ENCODE peak calls at places on chromosomes 2 and 18, in eight cellular contexts. One of them, this sample, is unnamed.

GRCh38 chr2:170648037-170648436 is 67.1 kb upstream of the SP5 start:
- DNase-seq in heart left ventricle: no peak
- DNase-seq in thoracic aorta: no peak
- DNase-seq in fibroblast of lung: no peak
- DNase-seq in uterus: no peak
- DNase-seq in heart right ventricle: no peak
- DNase-seq in sigmoid colon: no peak
- DNase-seq in cardiac muscle cell: no peak
- DNase-seq in this sample: no peak

GRCh38 chr2:165863816-165864221 is 69.8 kb upstream of the GALNT3 start:
- DNase-seq in thoracic aorta: no peak
- DNase-seq in uterus: no peak
- DNase-seq in fibroblast of lung: no peak
- DNase-seq in heart left ventricle: no peak
- DNase-seq in heart right ventricle: no peak
- DNase-seq in cardiac muscle cell: no peak
- DNase-seq in sigmoid colon: no peak
- DNase-seq in this sample: no peak

GRCh38 chr2:236089271-236090026 is 78.7 kb downstream of the GBX2 start:
- DNase-seq in cardiac muscle cell: no peak
- DNase-seq in heart left ventricle: no peak
- DNase-seq in thoracic aorta: no peak
- DNase-seq in heart right ventricle: no peak
- DNase-seq in uterus: no peak
- DNase-seq in sigmoid colon: no peak
- DNase-seq in fibroblast of lung: no peak
- DNase-seq in this sample: no peak

GRCh38 chr18:47735041-47735440 is 195.4 kb downstream of the SMAD2 start:
- DNase-seq in fibroblast of lung: no peak
- DNase-seq in heart right ventricle: no peak
- DNase-seq in uterus: no peak
- DNase-seq in sigmoid colon: peak
- DNase-seq in cardiac muscle cell: no peak
- DNase-seq in thoracic aorta: no peak
- DNase-seq in heart left ventricle: no peak
- DNase-seq in this sample: no peak

GRCh38 chr18:75607701-75608100 is 180.2 kb upstream of the SMIM21 start:
- DNase-seq in fibroblast of lung: peak
- DNase-seq in heart right ventricle: no peak
- DNase-seq in cardiac muscle cell: no peak
- DNase-seq in sigmoid colon: no peak
- DNase-seq in uterus: no peak
- DNase-seq in thoracic aorta: no peak
- DNase-seq in heart left ventricle: no peak
- DNase-seq in this sample: no peak

GRCh38 chr2:232338759-232339106 is 39.8 kb upstream of the ALPP start:
- DNase-seq in uterus: no peak
- DNase-seq in cardiac muscle cell: no peak
- DNase-seq in sigmoid colon: peak
- DNase-seq in thoracic aorta: no peak
- DNase-seq in heart left ventricle: no peak
- DNase-seq in heart right ventricle: no peak
- DNase-seq in fibroblast of lung: no peak
- DNase-seq in this sample: no peak

GRCh38 chr2:172833898-172834297 is 98.3 kb downstream of the RAPGEF4 start:
- DNase-seq in uterus: no peak
- DNase-seq in thoracic aorta: no peak
- DNase-seq in sigmoid colon: no peak
- DNase-seq in heart right ventricle: no peak
- DNase-seq in cardiac muscle cell: no peak
- DNase-seq in heart left ventricle: no peak
- DNase-seq in fibroblast of lung: peak
- DNase-seq in this sample: no peak

GRCh38 chr2:222982010-222982908 is 69.7 kb upstream of the KCNE4 start:
- DNase-seq in heart right ventricle: no peak
- DNase-seq in heart left ventricle: no peak
- DNase-seq in thoracic aorta: peak
- DNase-seq in cardiac muscle cell: peak
- DNase-seq in uterus: peak
- DNase-seq in sigmoid colon: peak
- DNase-seq in fibroblast of lung: peak
- DNase-seq in this sample: no peak

GRCh38 chr2:30487603-30488002 is 40.6 kb downstream of the LCLAT1 start:
- DNase-seq in heart left ventricle: no peak
- DNase-seq in thoracic aorta: no peak
- DNase-seq in fibroblast of lung: no peak
- DNase-seq in uterus: no peak
- DNase-seq in sigmoid colon: no peak
- DNase-seq in cardiac muscle cell: peak
- DNase-seq in heart right ventricle: no peak
- DNase-seq in this sample: no peak

GRCh38 chr2:71526131-71526530 is 72.8 kb downstream of the DYSF start:
- DNase-seq in heart left ventricle: no peak
- DNase-seq in thoracic aorta: no peak
- DNase-seq in uterus: no peak
- DNase-seq in heart right ventricle: no peak
- DNase-seq in sigmoid colon: no peak
- DNase-seq in fibroblast of lung: no peak
- DNase-seq in cardiac muscle cell: no peak
- DNase-seq in this sample: no peak

GRCh38 chr18:9612989-9613388 is 1.4 kb downstream of the PPP4R1 start:
- DNase-seq in thoracic aorta: no peak
- DNase-seq in uterus: no peak
- DNase-seq in cardiac muscle cell: no peak
- DNase-seq in sigmoid colon: no peak
- DNase-seq in heart right ventricle: no peak
- DNase-seq in heart left ventricle: no peak
- DNase-seq in fibroblast of lung: no peak
- DNase-seq in this sample: no peak

GRCh38 chr18:9613550-9614400 is 584 bp downstream of the PPP4R1 start:
- DNase-seq in fibroblast of lung: peak
- DNase-seq in uterus: peak
- DNase-seq in heart right ventricle: peak
- DNase-seq in cardiac muscle cell: peak
- DNase-seq in sigmoid colon: peak
- DNase-seq in thoracic aorta: no peak
- DNase-seq in heart left ventricle: peak
- DNase-seq in this sample: no peak

GRCh38 chr18:9615280-9615797 is 980 bp upstream of the PPP4R1 start:
- DNase-seq in heart left ventricle: no peak
- DNase-seq in thoracic aorta: no peak
- DNase-seq in uterus: no peak
- DNase-seq in fibroblast of lung: no peak
- DNase-seq in heart right ventricle: no peak
- DNase-seq in sigmoid colon: no peak
- DNase-seq in cardiac muscle cell: no peak
- DNase-seq in this sample: no peak

GRCh38 chr18:9614401-9615279 is at the start of gene PPP4R1:
- DNase-seq in uterus: peak
- DNase-seq in fibroblast of lung: peak
- DNase-seq in heart left ventricle: peak
- DNase-seq in cardiac muscle cell: peak
- DNase-seq in heart right ventricle: peak
- DNase-seq in thoracic aorta: peak
- DNase-seq in sigmoid colon: peak
- DNase-seq in this sample: no peak

GRCh38 chr18:9612215-9612830 is 2.0 kb downstream of the PPP4R1 start:
- DNase-seq in heart left ventricle: no peak
- DNase-seq in uterus: no peak
- DNase-seq in sigmoid colon: no peak
- DNase-seq in thoracic aorta: no peak
- DNase-seq in fibroblast of lung: peak
- DNase-seq in cardiac muscle cell: peak
- DNase-seq in heart right ventricle: no peak
- DNase-seq in this sample: no peak
- H3K27ac ChIP-seq in heart left ventricle: no peak
- H3K27ac ChIP-seq in uterus: peak
- H3K27ac ChIP-seq in sigmoid colon: peak
- H3K27ac ChIP-seq in thoracic aorta: no peak
- H3K27ac ChIP-seq in fibroblast of lung: no peak
- H3K27ac ChIP-seq in cardiac muscle cell: no peak
- H3K27ac ChIP-seq in heart right ventricle: no peak
- H3K27ac ChIP-seq in this sample: peak

DNA sequence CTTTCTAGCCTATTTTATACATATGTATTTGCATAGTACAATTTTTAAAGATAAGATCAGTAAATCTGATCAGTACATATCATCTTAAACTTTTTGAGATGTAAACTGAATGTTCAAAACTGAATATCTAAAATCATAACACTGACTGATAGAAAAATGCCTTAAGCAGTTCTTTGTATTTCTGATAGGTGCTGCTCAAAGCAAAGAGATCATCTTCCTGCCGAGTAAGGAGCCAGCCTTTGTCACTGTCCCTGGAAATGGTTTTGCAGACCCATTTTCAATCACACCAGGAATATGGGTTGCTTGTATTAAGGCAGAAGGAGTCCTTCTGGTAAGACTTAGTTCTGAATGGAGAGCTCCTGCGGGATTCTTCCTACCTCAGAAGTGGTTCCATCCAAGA is 135.0 kb downstream of the LAMA3 start:
- DNase-seq in sigmoid colon: no peak
- DNase-seq in heart right ventricle: no peak
- DNase-seq in thoracic aorta: no peak
- DNase-seq in uterus: no peak
- DNase-seq in cardiac muscle cell: no peak
- DNase-seq in fibroblast of lung: no peak
- DNase-seq in heart left ventricle: no peak
- DNase-seq in this sample: peak
- TF ChIP-seq CTCF in sigmoid colon: no peak
- TF ChIP-seq CTCF in heart right ventricle: no peak
- TF ChIP-seq CTCF in thoracic aorta: no peak
- TF ChIP-seq CTCF in uterus: no peak
- TF ChIP-seq CTCF in cardiac muscle cell: no peak
- TF ChIP-seq CTCF in fibroblast of lung: no peak
- TF ChIP-seq CTCF in heart left ventricle: no peak
- TF ChIP-seq CTCF in this sample: no peak

GRCh38 chr2:28870146-28870891 is at the start of gene TRMT61B:
- DNase-seq in heart right ventricle: peak
- DNase-seq in thoracic aorta: peak
- DNase-seq in heart left ventricle: peak
- DNase-seq in uterus: peak
- DNase-seq in sigmoid colon: peak
- DNase-seq in fibroblast of lung: peak
- DNase-seq in cardiac muscle cell: peak
- DNase-seq in this sample: no peak

GRCh38 chr2:28871620-28872019 is 1.5 kb upstream of the TRMT61B start:
- DNase-seq in fibroblast of lung: no peak
- DNase-seq in heart left ventricle: no peak
- DNase-seq in uterus: no peak
- DNase-seq in cardiac muscle cell: no peak
- DNase-seq in sigmoid colon: no peak
- DNase-seq in heart right ventricle: no peak
- DNase-seq in thoracic aorta: no peak
- DNase-seq in this sample: no peak

GRCh38 chr2:28869494-28870145 is 489 bp downstream of the TRMT61B start:
- DNase-seq in sigmoid colon: peak
- DNase-seq in heart right ventricle: no peak
- DNase-seq in cardiac muscle cell: peak
- DNase-seq in heart left ventricle: no peak
- DNase-seq in uterus: no peak
- DNase-seq in fibroblast of lung: no peak
- DNase-seq in thoracic aorta: no peak
- DNase-seq in this sample: no peak

DNA sequence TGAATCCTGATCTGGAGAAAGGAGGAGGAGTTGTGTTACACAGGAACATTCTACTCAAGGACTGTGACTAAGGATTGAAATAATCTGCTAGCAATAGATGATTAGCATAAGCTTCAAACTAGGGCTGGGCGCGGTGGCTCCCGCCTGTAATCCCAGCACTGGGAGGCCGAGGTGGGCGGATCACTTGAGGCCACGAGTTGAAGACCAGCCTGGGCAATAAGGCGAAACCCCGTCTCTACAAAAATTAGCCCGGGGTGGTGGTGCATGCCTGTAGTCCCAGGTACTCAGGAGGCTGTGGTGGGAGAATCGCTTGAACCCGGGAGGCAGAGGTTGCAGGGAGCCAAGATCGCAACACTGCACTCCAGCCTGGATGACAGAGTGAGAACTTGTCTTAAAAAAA is 1.5 kb downstream of the TRMT61B start:
- DNase-seq in heart left ventricle: no peak
- DNase-seq in cardiac muscle cell: no peak
- DNase-seq in sigmoid colon: no peak
- DNase-seq in heart right ventricle: no peak
- DNase-seq in fibroblast of lung: no peak
- DNase-seq in thoracic aorta: no peak
- DNase-seq in uterus: no peak
- DNase-seq in this sample: no peak
- H3K4me3 ChIP-seq in heart left ventricle: peak
- H3K4me3 ChIP-seq in cardiac muscle cell: peak
- H3K4me3 ChIP-seq in sigmoid colon: peak
- H3K4me3 ChIP-seq in heart right ventricle: no peak
- H3K4me3 ChIP-seq in fibroblast of lung: peak
- H3K4me3 ChIP-seq in thoracic aorta: peak
- H3K4me3 ChIP-seq in uterus: peak
- H3K4me3 ChIP-seq in this sample: peak

GRCh38 chr2:27954771-27955384 is 64.3 kb downstream of the BABAM2 start:
- DNase-seq in thoracic aorta: peak
- DNase-seq in sigmoid colon: peak
- DNase-seq in heart right ventricle: no peak
- DNase-seq in fibroblast of lung: peak
- DNase-seq in uterus: peak
- DNase-seq in heart left ventricle: no peak
- DNase-seq in cardiac muscle cell: peak
- DNase-seq in this sample: peak

GRCh38 chr2:27953077-27953476 is 62.5 kb downstream of the BABAM2 start:
- DNase-seq in cardiac muscle cell: no peak
- DNase-seq in uterus: no peak
- DNase-seq in fibroblast of lung: no peak
- DNase-seq in heart right ventricle: no peak
- DNase-seq in thoracic aorta: no peak
- DNase-seq in sigmoid colon: no peak
- DNase-seq in heart left ventricle: no peak
- DNase-seq in this sample: no peak

GRCh38 chr2:27952070-27952469 is 61.5 kb downstream of the BABAM2 start:
- DNase-seq in cardiac muscle cell: no peak
- DNase-seq in thoracic aorta: no peak
- DNase-seq in sigmoid colon: no peak
- DNase-seq in heart right ventricle: no peak
- DNase-seq in uterus: no peak
- DNase-seq in fibroblast of lung: no peak
- DNase-seq in heart left ventricle: no peak
- DNase-seq in this sample: no peak

GRCh38 chr2:27955762-27956161 is 65.2 kb downstream of the BABAM2 start:
- DNase-seq in heart left ventricle: no peak
- DNase-seq in cardiac muscle cell: no peak
- DNase-seq in thoracic aorta: no peak
- DNase-seq in uterus: no peak
- DNase-seq in sigmoid colon: no peak
- DNase-seq in fibroblast of lung: no peak
- DNase-seq in heart right ventricle: no peak
- DNase-seq in this sample: no peak

GRCh38 chr2:27954261-27954673 is 63.7 kb downstream of the BABAM2 start:
- DNase-seq in cardiac muscle cell: no peak
- DNase-seq in heart left ventricle: no peak
- DNase-seq in fibroblast of lung: peak
- DNase-seq in thoracic aorta: no peak
- DNase-seq in heart right ventricle: no peak
- DNase-seq in uterus: no peak
- DNase-seq in sigmoid colon: no peak
- DNase-seq in this sample: no peak
- H3K27ac ChIP-seq in cardiac muscle cell: no peak
- H3K27ac ChIP-seq in heart left ventricle: peak
- H3K27ac ChIP-seq in fibroblast of lung: peak
- H3K27ac ChIP-seq in thoracic aorta: peak
- H3K27ac ChIP-seq in heart right ventricle: peak
- H3K27ac ChIP-seq in uterus: peak
- H3K27ac ChIP-seq in sigmoid colon: peak
- H3K27ac ChIP-seq in this sample: peak

This sample was measured in vagina.